ENCODE peak calls at places on chromosomes 6 and 20, in ten cellular contexts. One of them, this sample, is unnamed.
A peak's percentile ranks its signal among the peaks of the same experiment; 100 is the strongest.

GRCh38 chr20:51791626-51792025 is 10.7 kb downstream of the SALL4 start:
- DNase-seq in head of caudate nucleus: no peak
- DNase-seq in IMR-90: no peak
- DNase-seq in mesothelial cell of epicardium: no peak
- DNase-seq in posterior vena cava: no peak
- DNase-seq in stimulated activated CD4-positive, alpha-beta T cell treated with anti-CD3 and anti-CD28 coated beads, Interleukin-1b, Interleukin-23, amount 100 ng/mL, for 1 hour: no peak
- DNase-seq in C1 segment of cervical spinal cord: no peak
- DNase-seq in upper lobe of right lung: no peak
- DNase-seq in kidney tubule cell: no peak
- DNase-seq in AML-193: no peak
- DNase-seq in this sample: no peak

GRCh38 chr6:150281767-150282166 is 87.0 kb upstream of the IYD start:
- DNase-seq in head of caudate nucleus: no peak
- DNase-seq in IMR-90: no peak
- DNase-seq in mesothelial cell of epicardium: no peak
- DNase-seq in posterior vena cava: no peak
- DNase-seq in stimulated activated CD4-positive, alpha-beta T cell treated with anti-CD3 and anti-CD28 coated beads, Interleukin-1b, Interleukin-23, amount 100 ng/mL, for 1 hour: no peak
- DNase-seq in C1 segment of cervical spinal cord: no peak
- DNase-seq in upper lobe of right lung: no peak
- DNase-seq in kidney tubule cell: no peak
- DNase-seq in AML-193: no peak
- DNase-seq in this sample: no peak

GRCh38 chr6:149925253-149925973 is 2.5 kb upstream of the RAET1G start:
- DNase-seq in head of caudate nucleus: no peak
- DNase-seq in IMR-90: no peak
- DNase-seq in mesothelial cell of epicardium: peak; percentile 29
- DNase-seq in posterior vena cava: peak; percentile 82
- DNase-seq in stimulated activated CD4-positive, alpha-beta T cell treated with anti-CD3 and anti-CD28 coated beads, Interleukin-1b, Interleukin-23, amount 100 ng/mL, for 1 hour: no peak
- DNase-seq in C1 segment of cervical spinal cord: no peak
- DNase-seq in upper lobe of right lung: peak; percentile 71
- DNase-seq in kidney tubule cell: peak; percentile 17
- DNase-seq in AML-193: no peak
- DNase-seq in this sample: no peak

GRCh38 chr6:85810558-85810957 is 167.9 kb upstream of the SYNCRIP start:
- DNase-seq in head of caudate nucleus: no peak
- DNase-seq in IMR-90: no peak
- DNase-seq in mesothelial cell of epicardium: no peak
- DNase-seq in posterior vena cava: no peak
- DNase-seq in stimulated activated CD4-positive, alpha-beta T cell treated with anti-CD3 and anti-CD28 coated beads, Interleukin-1b, Interleukin-23, amount 100 ng/mL, for 1 hour: no peak
- DNase-seq in C1 segment of cervical spinal cord: no peak
- DNase-seq in upper lobe of right lung: no peak
- DNase-seq in kidney tubule cell: no peak
- DNase-seq in AML-193: no peak
- DNase-seq in this sample: no peak

GRCh38 chr20:59082077-59082740 is 39.6 kb upstream of the PRELID3B start:
- DNase-seq in head of caudate nucleus: no peak
- DNase-seq in IMR-90: peak; percentile 84
- DNase-seq in mesothelial cell of epicardium: no peak
- DNase-seq in posterior vena cava: no peak
- DNase-seq in stimulated activated CD4-positive, alpha-beta T cell treated with anti-CD3 and anti-CD28 coated beads, Interleukin-1b, Interleukin-23, amount 100 ng/mL, for 1 hour: no peak
- DNase-seq in C1 segment of cervical spinal cord: no peak
- DNase-seq in upper lobe of right lung: no peak
- DNase-seq in kidney tubule cell: peak; percentile 35
- DNase-seq in AML-193: peak; percentile 24
- DNase-seq in this sample: no peak

GRCh38 chr6:34243901-34244884 is 4.6 kb downstream of the SMIM29 start:
- DNase-seq in head of caudate nucleus: peak; percentile 82
- DNase-seq in IMR-90: peak; percentile 95
- DNase-seq in mesothelial cell of epicardium: no peak
- DNase-seq in posterior vena cava: peak; percentile 94
- DNase-seq in stimulated activated CD4-positive, alpha-beta T cell treated with anti-CD3 and anti-CD28 coated beads, Interleukin-1b, Interleukin-23, amount 100 ng/mL, for 1 hour: peak; percentile 51
- DNase-seq in C1 segment of cervical spinal cord: no peak
- DNase-seq in upper lobe of right lung: peak; percentile 74
- DNase-seq in kidney tubule cell: peak; percentile 97
- DNase-seq in AML-193: peak; percentile 46
- DNase-seq in this sample: peak; percentile 56

GRCh38 chr20:17887331-17888030 is 81.1 kb downstream of the SNX5 start:
- DNase-seq in head of caudate nucleus: no peak
- DNase-seq in IMR-90: no peak
- DNase-seq in mesothelial cell of epicardium: no peak
- DNase-seq in posterior vena cava: no peak
- DNase-seq in stimulated activated CD4-positive, alpha-beta T cell treated with anti-CD3 and anti-CD28 coated beads, Interleukin-1b, Interleukin-23, amount 100 ng/mL, for 1 hour: no peak
- DNase-seq in C1 segment of cervical spinal cord: no peak
- DNase-seq in upper lobe of right lung: no peak
- DNase-seq in kidney tubule cell: no peak
- DNase-seq in AML-193: no peak
- DNase-seq in this sample: no peak

GRCh38 chr20:25750765-25751696 is 54.4 kb upstream of the ZNF337 start:
- DNase-seq in head of caudate nucleus: peak; percentile 11
- DNase-seq in IMR-90: peak; percentile 28
- DNase-seq in mesothelial cell of epicardium: no peak
- DNase-seq in posterior vena cava: no peak
- DNase-seq in stimulated activated CD4-positive, alpha-beta T cell treated with anti-CD3 and anti-CD28 coated beads, Interleukin-1b, Interleukin-23, amount 100 ng/mL, for 1 hour: peak; percentile 24
- DNase-seq in C1 segment of cervical spinal cord: no peak
- DNase-seq in upper lobe of right lung: peak; percentile 77
- DNase-seq in kidney tubule cell: peak; percentile 57
- DNase-seq in AML-193: no peak
- DNase-seq in this sample: peak; percentile 29

GRCh38 chr6:81381382-81381916 is 371.0 kb downstream of the TENT5A start:
- DNase-seq in head of caudate nucleus: no peak
- DNase-seq in IMR-90: peak; percentile 5
- DNase-seq in mesothelial cell of epicardium: no peak
- DNase-seq in posterior vena cava: no peak
- DNase-seq in stimulated activated CD4-positive, alpha-beta T cell treated with anti-CD3 and anti-CD28 coated beads, Interleukin-1b, Interleukin-23, amount 100 ng/mL, for 1 hour: no peak
- DNase-seq in C1 segment of cervical spinal cord: no peak
- DNase-seq in upper lobe of right lung: no peak
- DNase-seq in kidney tubule cell: no peak
- DNase-seq in AML-193: no peak
- DNase-seq in this sample: no peak